ENCODE peak calls at places on chromosomes 13 and 19, in eight cellular contexts. T is CD4-positive, alpha-beta T cell; V is lower lobe of right lung; Q is body of pancreas; W is left ventricle myocardium inferior; I is heart left ventricle; Y is GM23248; X is small intestine. J is an unnamed sample. For H3K27me3, the result is how much of the 10 kb centered on the place peaks cover.

GRCh38 chr13:44416297-44416696 is 42.7 kb downstream of the SERP2 start:
- DNase-seq in W (no peak), X (no peak), Y (no peak), I (no peak), V (no peak), Q (no peak), T (no peak), J (peak)

GRCh38 chr19:56639217-56639616 is 3.7 kb upstream of the SMIM17 start:
- DNase-seq in Y (peak), V (no peak), I (no peak), T (no peak), Q (no peak), W (no peak), X (no peak), J (peak)

GRCh38 chr13:97797553-97797952 is 155.9 kb upstream of the IPO5 start:
- DNase-seq in T (no peak), I (no peak), X (no peak), Q (no peak), Y (peak), V (no peak), W (no peak), J (no peak)

GRCh38 chr19:16473875-16474397 is 2.2 kb upstream of the EPS15L1 start:
- DNase-seq in X (no peak), V (no peak), W (no peak), Q (no peak), Y (no peak), I (no peak), T (no peak), J (no peak)

GRCh38 chr13:100887729-100888151 is 213.1 kb upstream of the TMTC4 start:
- DNase-seq in T (no peak), Y (peak), X (no peak), I (no peak), Q (peak), W (no peak), V (no peak), J (peak)

GRCh38 chr13:110438776-110439175 is 122.7 kb downstream of the RAB20 start:
- DNase-seq in Y (no peak), Q (no peak), V (no peak), T (no peak), W (no peak), X (no peak), I (no peak), J (no peak)

GRCh38 chr19:14798760-14799159 is 20.4 kb upstream of the ADGRE2 start:
- DNase-seq in W (no peak), I (no peak), X (no peak), Y (no peak), V (no peak), T (no peak), Q (no peak), J (no peak)

GRCh38 chr19:50458396-50459066 is 17.8 kb upstream of the EMC10 start:
- DNase-seq in Q (no peak), I (no peak), T (no peak), X (no peak), W (no peak), Y (peak), V (no peak), J (no peak)

GRCh38 chr13:110240943-110241342 is 66.0 kb downstream of the COL4A1 start:
- DNase-seq in X (no peak), Q (no peak), W (no peak), I (no peak), T (no peak), V (no peak), Y (no peak), J (no peak)

GRCh38 chr19:47005873-47006272 is 13.8 kb upstream of the NPAS1 start:
- DNase-seq in Y (no peak), T (no peak), X (peak), W (no peak), Q (no peak), I (no peak), V (no peak), J (peak)

GRCh38 chr13:71625694-71626093 is 241.3 kb downstream of the DACH1 start:
- DNase-seq in Y (no peak), X (peak), T (no peak), I (no peak), V (no peak), Q (no peak), W (no peak), J (no peak)

GRCh38 chr13:25733696-25734435 is 317.9 kb downstream of the SHISA2 start:
- DNase-seq in Y (no peak), T (no peak), Q (no peak), W (no peak), I (no peak), X (no peak), V (no peak), J (peak)

GRCh38 chr13:98570929-98571372 is 6.0 kb downstream of the STK24 start:
- DNase-seq in Q (peak), T (no peak), I (no peak), V (no peak), Y (no peak), W (no peak), X (peak), J (no peak)

GRCh38 chr13:72689181-72689696 is 38.2 kb downstream of the MZT1 start:
- DNase-seq in W (no peak), X (no peak), I (no peak), V (no peak), Q (no peak), Y (no peak), T (no peak), J (no peak)

GRCh38 chr19:31223805-31224534 is 125.3 kb downstream of the TSHZ3 start:
- DNase-seq in X (no peak), T (no peak), W (no peak), Y (peak), Q (no peak), V (no peak), I (no peak), J (no peak)

GRCh38 chr13:21121616-21122015 is 54.7 kb downstream of the SKA3 start:
- DNase-seq in Y (no peak), Q (no peak), X (no peak), W (no peak), T (no peak), V (no peak), I (no peak), J (no peak)

GRCh38 chr19:47094557-47095517 is 18.7 kb downstream of the ZC3H4 start:
- DNase-seq in W (no peak), Y (peak), T (no peak), I (no peak), Q (peak), V (peak), X (peak), J (no peak)

GRCh38 chr13:89066868-89067466 is 1395.8 kb downstream of the SLITRK5 start:
- DNase-seq in Y (peak), I (no peak), Q (peak), W (no peak), T (no peak), V (no peak), X (peak), J (peak)

GRCh38 chr13:99051768-99052455 is 74.0 kb upstream of the DOCK9 start:
- DNase-seq in Q (no peak), Y (no peak), X (no peak), W (no peak), I (no peak), T (no peak), V (no peak), J (no peak)

GRCh38 chr13:94712812-94713555 is 639 bp upstream of the SOX21 start:
- DNase-seq in Q (peak), V (no peak), W (no peak), T (no peak), I (no peak), X (no peak), Y (peak), J (peak)

GRCh38 chr19:58581227-58582141 is 8.3 kb upstream of the MZF1 start:
- DNase-seq in W (peak), Q (peak), Y (peak), V (peak), X (peak), T (peak), I (peak), J (peak)

GRCh38 chr13:93496985-93497673 is 270.5 kb downstream of the GPC6 start:
- DNase-seq in Y (peak), X (no peak), T (no peak), W (no peak), I (no peak), Q (no peak), V (no peak), J (peak)

GRCh38 chr19:35935911-35936737 is at the start of gene LRFN3:
- DNase-seq in I (peak), Q (peak), W (peak), V (peak), T (peak), X (peak), Y (peak), J (peak)

GRCh38 chr19:3142292-3142670 is 6.4 kb downstream of the GNA15 start:
- DNase-seq in I (no peak), W (no peak), T (no peak), Q (peak), Y (peak), V (no peak), X (no peak), J (no peak)

GRCh38 chr13:112464720-112465119 is 88.6 kb downstream of the SPACA7 start:
- DNase-seq in W (no peak), X (no peak), I (no peak), T (no peak), Y (no peak), Q (no peak), V (no peak), J (no peak)

GRCh38 chr19:34904846-34905527 is 21.7 kb upstream of the ZNF30 start:
- DNase-seq in Q (no peak), I (no peak), W (no peak), Y (no peak), V (no peak), T (no peak), X (no peak), J (peak)

GRCh38 chr13:99281811-99282263 is 23.7 kb upstream of the GPR18 start:
- DNase-seq in Y (peak), Q (peak), V (peak), X (no peak), I (peak), W (peak), T (peak), J (no peak)

GRCh38 chr19:32674153-32674958 is 624 bp downstream of the ANKRD27 start:
- DNase-seq in X (no peak), Q (no peak), Y (peak), V (no peak), I (no peak), T (no peak), W (no peak), J (no peak)

GRCh38 chr19:5321066-5321642 is 19.5 kb downstream of the PTPRS start:
- DNase-seq in Q (no peak), V (no peak), X (no peak), I (no peak), T (no peak), W (no peak), Y (no peak), J (no peak)

GRCh38 chr19:5323475-5323811 is 17.2 kb downstream of the PTPRS start:
- DNase-seq in I (no peak), T (no peak), Y (no peak), Q (no peak), X (no peak), V (no peak), W (no peak), J (no peak)

GRCh38 chr19:5324947-5325346 is 15.7 kb downstream of the PTPRS start:
- DNase-seq in V (no peak), T (no peak), Y (no peak), I (no peak), W (no peak), X (no peak), Q (no peak), J (no peak)

GRCh38 chr19:5319516-5319915 is 21.1 kb downstream of the PTPRS start:
- DNase-seq in W (no peak), I (no peak), Y (no peak), X (no peak), Q (no peak), V (no peak), T (no peak), J (no peak)

DNA sequence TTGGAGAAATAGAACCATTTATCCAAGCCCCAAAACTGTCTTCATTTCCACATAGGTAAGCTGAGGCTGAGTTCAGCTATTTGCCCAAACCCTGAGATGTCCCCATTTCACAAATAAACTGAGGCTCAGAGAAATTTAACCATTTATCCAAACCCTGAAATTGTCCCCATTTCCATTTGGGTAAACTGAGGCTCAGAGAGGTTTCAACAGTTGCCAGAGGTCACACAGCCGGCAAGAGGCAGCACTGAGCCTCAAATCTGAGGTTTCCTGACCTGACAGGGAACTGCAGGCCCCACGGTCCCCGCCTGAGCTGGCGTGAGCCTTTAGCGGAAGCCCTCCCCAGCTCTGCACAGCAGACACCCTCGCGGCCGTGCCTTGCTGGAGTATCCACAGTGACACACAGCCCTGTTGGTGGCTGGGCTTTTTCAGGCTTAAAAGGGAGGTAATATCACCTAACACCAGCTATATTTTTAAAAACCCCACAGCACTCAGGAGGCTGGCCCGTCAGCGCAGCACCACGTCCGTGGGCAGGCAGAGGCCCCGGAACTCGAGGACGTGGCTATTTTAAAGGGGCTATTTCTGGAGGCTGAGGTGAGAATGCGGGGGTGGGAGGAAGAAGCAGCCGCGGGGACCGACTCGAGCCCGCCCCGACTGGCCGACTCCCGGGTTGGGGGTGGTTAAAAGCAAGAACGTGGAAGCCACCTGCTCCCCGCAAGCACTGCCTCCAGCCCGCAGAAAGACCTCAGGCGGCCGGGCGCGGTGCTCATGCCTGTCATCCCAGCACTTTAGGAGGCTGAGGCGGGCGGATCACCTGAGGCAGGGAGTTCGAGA is 18.5 kb downstream of the PTPRS start:
- DNase-seq in T (no peak), Q (no peak), V (no peak), I (no peak), W (no peak), X (no peak), Y (no peak), J (no peak)
- H3K27me3 ChIP-seq in T (under half), Q (under half), V (under half), I (under half), W (half or more), X (under half), Y (under half), J (under half)

GRCh38 chr13:23684647-23685046 is 114.4 kb downstream of the TNFRSF19 start:
- DNase-seq in V (no peak), Q (no peak), I (no peak), W (no peak), T (no peak), X (no peak), Y (no peak), J (peak)

GRCh38 chr13:23686948-23687347 is 116.7 kb downstream of the TNFRSF19 start:
- DNase-seq in T (no peak), Q (no peak), V (no peak), W (no peak), I (no peak), X (no peak), Y (no peak), J (no peak)

GRCh38 chr13:23681253-23681652 is 111.0 kb downstream of the TNFRSF19 start:
- DNase-seq in Y (peak), I (no peak), W (no peak), Q (no peak), X (no peak), T (no peak), V (no peak), J (peak)

GRCh38 chr13:23680836-23681235 is 110.6 kb downstream of the TNFRSF19 start:
- DNase-seq in W (no peak), T (no peak), Q (no peak), V (no peak), X (no peak), Y (no peak), I (no peak), J (no peak)

DNA sequence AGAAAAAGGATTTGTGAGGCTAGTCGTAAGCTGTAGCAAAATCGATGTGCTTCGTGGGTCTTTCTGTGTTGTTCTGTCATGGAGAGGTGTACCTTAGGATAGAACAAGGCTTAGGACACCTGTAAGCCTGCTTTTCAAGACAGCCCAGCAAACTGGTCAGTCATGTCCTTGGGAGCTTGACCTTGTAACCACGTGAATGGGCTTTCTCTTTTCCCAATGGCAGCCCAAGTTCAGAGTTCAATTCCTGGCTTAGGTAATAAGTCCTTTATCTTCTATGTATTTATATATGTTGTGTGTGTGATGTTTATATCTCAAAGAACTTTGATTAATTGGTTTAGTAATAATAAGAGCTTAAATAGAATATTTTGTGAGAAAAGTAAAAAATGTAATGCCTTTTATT is 112.9 kb downstream of the TNFRSF19 start:
- DNase-seq in W (no peak), X (no peak), Y (no peak), I (no peak), T (no peak), V (no peak), Q (no peak), J (no peak)
- H3K27me3 ChIP-seq in W (under half), X (under half), Y (under half), I (under half), T (under half), V (under half), Q (under half), J (under half)

GRCh38 chr19:7912144-7912696 is 2.4 kb upstream of the TGFBR3L start:
- DNase-seq in W (no peak), I (no peak), T (no peak), X (no peak), Q (no peak), Y (no peak), V (peak), J (no peak)

GRCh38 chr19:7914099-7914498 is 531 bp upstream of the TGFBR3L start:
- DNase-seq in V (no peak), I (no peak), W (no peak), Q (no peak), X (no peak), T (no peak), Y (no peak), J (no peak)

GRCh38 chr19:7913652-7914051 is 978 bp upstream of the TGFBR3L start:
- DNase-seq in T (no peak), X (no peak), I (no peak), Q (no peak), V (no peak), W (no peak), Y (no peak), J (no peak)

GRCh38 chr19:7911509-7912143 is 3.0 kb upstream of the TGFBR3L start:
- DNase-seq in W (no peak), Y (no peak), I (no peak), T (no peak), V (peak), X (no peak), Q (no peak), J (no peak)

GRCh38 chr19:7912697-7913564 is 1.7 kb upstream of the TGFBR3L start:
- DNase-seq in Y (no peak), W (no peak), Q (no peak), I (no peak), V (peak), T (no peak), X (no peak), J (no peak)
- H3K27me3 ChIP-seq in Y (under half), W (under half), Q (under half), I (under half), V (under half), T (under half), X (under half), J (under half)

GRCh38 chr19:18605196-18605545 is 1.4 kb downstream of the CRLF1 start:
- DNase-seq in V (no peak), Y (no peak), T (no peak), X (no peak), I (no peak), W (no peak), Q (no peak), J (no peak)

GRCh38 chr19:18601875-18602274 is 4.7 kb downstream of the CRLF1 start:
- DNase-seq in T (no peak), V (no peak), Q (no peak), Y (no peak), X (no peak), I (no peak), W (no peak), J (no peak)

GRCh38 chr19:18604820-18605159 is 1.8 kb downstream of the CRLF1 start:
- DNase-seq in V (no peak), I (no peak), X (no peak), T (no peak), W (no peak), Y (no peak), Q (no peak), J (no peak)

GRCh38 chr19:18603958-18604819 is 2.4 kb downstream of the CRLF1 start:
- DNase-seq in V (no peak), I (no peak), Q (no peak), W (no peak), T (no peak), X (no peak), Y (no peak), J (no peak)

DNA sequence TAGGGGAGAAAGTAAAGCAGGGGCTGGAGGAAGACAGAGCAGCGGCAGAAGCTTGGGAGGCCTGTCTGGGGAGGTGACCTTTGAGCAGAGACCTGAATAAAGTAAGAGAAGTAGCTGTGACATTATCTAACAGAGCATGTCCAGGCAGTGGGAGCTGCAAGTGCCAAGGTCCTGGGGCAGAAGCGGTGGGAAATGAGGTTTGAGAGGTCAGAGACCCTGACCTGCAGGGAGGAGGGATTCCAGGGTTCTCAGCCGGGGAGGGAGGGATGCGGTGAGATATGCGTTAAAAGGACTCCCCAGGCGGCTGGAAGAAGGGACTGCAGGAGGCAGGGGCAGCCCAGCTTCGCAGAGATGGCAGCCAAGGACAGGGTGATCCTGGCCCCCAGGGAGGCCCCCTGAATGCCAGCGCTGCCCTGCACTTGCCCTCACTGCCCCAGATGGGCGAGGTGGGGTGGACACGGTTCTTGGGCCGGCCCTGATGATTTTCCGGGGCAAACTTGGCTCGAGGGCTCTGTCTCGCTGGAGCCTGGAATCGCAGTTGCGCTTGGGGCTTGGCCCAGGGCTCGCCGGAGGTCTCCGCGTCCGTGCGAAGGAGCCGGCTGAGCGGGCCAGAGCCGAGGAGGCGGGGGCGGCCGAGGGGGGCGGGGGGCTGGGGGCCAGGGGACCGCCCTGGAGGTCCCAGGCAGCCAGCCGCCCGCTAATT is 3.2 kb downstream of the CRLF1 start:
- DNase-seq in X (peak), Q (no peak), T (no peak), I (no peak), W (no peak), V (no peak), Y (peak), J (peak)
- H3K27me3 ChIP-seq in X (under half), Q (under half), T (under half), I (under half), W (half or more), V (half or more), Y (under half), J (under half)